ENCODE peak calls at places on chromosomes 16 and 17, in four cellular contexts. One of them, this sample, is unnamed.

GRCh38 chr16:35201151-35201550 is 1741.7 kb downstream of the TP53TG3F start:
- DNase-seq in lower lobe of right lung: no peak
- DNase-seq in cardiac fibroblast: no peak
- DNase-seq in CD8-positive, alpha-beta T cell: no peak
- DNase-seq in this sample: no peak

GRCh38 chr16:23432176-23433128 is 20.5 kb downstream of the COG7 start:
- DNase-seq in lower lobe of right lung: no peak
- DNase-seq in CD8-positive, alpha-beta T cell: no peak
- DNase-seq in cardiac fibroblast: no peak
- DNase-seq in this sample: peak; percentile 30

GRCh38 chr16:85103096-85104079 is 8.9 kb downstream of the CIBAR2 start:
- DNase-seq in CD8-positive, alpha-beta T cell: no peak
- DNase-seq in lower lobe of right lung: no peak
- DNase-seq in cardiac fibroblast: no peak
- DNase-seq in this sample: no peak

GRCh38 chr16:85627835-85628556 is 14.9 kb downstream of the GSE1 start:
- DNase-seq in cardiac fibroblast: no peak
- DNase-seq in lower lobe of right lung: no peak
- DNase-seq in CD8-positive, alpha-beta T cell: no peak
- DNase-seq in this sample: no peak

GRCh38 chr17:57249520-57249919 is 6.8 kb upstream of the MSI2 start:
- DNase-seq in cardiac fibroblast: no peak
- DNase-seq in CD8-positive, alpha-beta T cell: no peak
- DNase-seq in lower lobe of right lung: no peak
- DNase-seq in this sample: no peak

GRCh38 chr16:67514382-67514828 is 14.2 kb upstream of the RIPOR1 start:
- DNase-seq in CD8-positive, alpha-beta T cell: peak; percentile 83
- DNase-seq in cardiac fibroblast: peak; percentile 93
- DNase-seq in lower lobe of right lung: peak; percentile 88
- DNase-seq in this sample: peak; percentile 89

GRCh38 chr17:58330544-58330996 is 2.0 kb upstream of the TSPOAP1 start:
- DNase-seq in CD8-positive, alpha-beta T cell: no peak
- DNase-seq in lower lobe of right lung: no peak
- DNase-seq in cardiac fibroblast: no peak
- DNase-seq in this sample: no peak

GRCh38 chr16:87393680-87394055 is 1.5 kb downstream of the MAP1LC3B start:
- DNase-seq in lower lobe of right lung: no peak
- DNase-seq in CD8-positive, alpha-beta T cell: no peak
- DNase-seq in cardiac fibroblast: no peak
- DNase-seq in this sample: no peak

GRCh38 chr16:48383877-48384304 is 1.3 kb downstream of the SIAH1 start:
- DNase-seq in cardiac fibroblast: no peak
- DNase-seq in CD8-positive, alpha-beta T cell: no peak
- DNase-seq in lower lobe of right lung: no peak
- DNase-seq in this sample: peak; percentile 36

GRCh38 chr17:50532452-50533024 is at the start of gene EPN3:
- DNase-seq in lower lobe of right lung: peak; percentile 75
- DNase-seq in cardiac fibroblast: no peak
- DNase-seq in CD8-positive, alpha-beta T cell: no peak
- DNase-seq in this sample: peak; percentile 86

GRCh38 chr16:4373909-4374742 is 2.5 kb downstream of the VASN start:
- DNase-seq in CD8-positive, alpha-beta T cell: no peak
- DNase-seq in lower lobe of right lung: peak; percentile 79
- DNase-seq in cardiac fibroblast: peak; percentile 92
- DNase-seq in this sample: peak; percentile 76

GRCh38 chr17:58822148-58823050 is 66.7 kb downstream of the PPM1E start:
- DNase-seq in cardiac fibroblast: peak; percentile 13
- DNase-seq in lower lobe of right lung: no peak
- DNase-seq in CD8-positive, alpha-beta T cell: no peak
- DNase-seq in this sample: peak; percentile 68

GRCh38 chr16:4689091-4689671 is 4.2 kb upstream of the NUDT16L1 start:
- DNase-seq in cardiac fibroblast: no peak
- DNase-seq in lower lobe of right lung: no peak
- DNase-seq in CD8-positive, alpha-beta T cell: no peak
- DNase-seq in this sample: no peak

GRCh38 chr17:7367083-7367482 is 12.1 kb downstream of the TMEM95 start:
- DNase-seq in CD8-positive, alpha-beta T cell: no peak
- DNase-seq in lower lobe of right lung: no peak
- DNase-seq in cardiac fibroblast: no peak
- DNase-seq in this sample: no peak

GRCh38 chr16:53968454-53968853 is 264.5 kb downstream of the FTO start:
- DNase-seq in CD8-positive, alpha-beta T cell: no peak
- DNase-seq in lower lobe of right lung: no peak
- DNase-seq in cardiac fibroblast: peak; percentile 20
- DNase-seq in this sample: peak; percentile 58

GRCh38 chr16:2428051-2428786 is 1.0 kb upstream of the CCNF start:
- DNase-seq in CD8-positive, alpha-beta T cell: no peak
- DNase-seq in cardiac fibroblast: peak; percentile 31
- DNase-seq in lower lobe of right lung: no peak
- DNase-seq in this sample: peak; percentile 38

DNA sequence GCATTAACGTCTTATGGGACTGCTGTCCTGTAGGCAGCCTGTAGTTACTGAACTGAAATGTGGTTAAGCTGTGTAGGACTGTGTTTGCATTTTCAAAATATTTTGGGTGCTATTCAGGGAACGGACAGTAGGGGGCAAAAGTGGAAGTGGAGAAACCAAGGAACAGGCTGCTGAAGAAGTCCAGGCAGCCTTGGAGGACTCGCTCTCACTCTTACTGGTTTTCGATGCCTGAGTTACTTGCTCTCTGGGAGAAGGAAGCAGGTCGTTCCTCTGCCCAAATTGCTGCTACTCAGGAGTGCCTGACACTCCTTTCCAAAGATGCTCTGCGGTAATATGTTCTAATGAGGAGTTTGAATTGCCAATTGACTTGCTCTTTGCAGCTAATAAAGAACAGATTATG is 64.5 kb upstream of the RBFOX1 start:
- DNase-seq in cardiac fibroblast: peak; percentile 27
- DNase-seq in lower lobe of right lung: no peak
- DNase-seq in CD8-positive, alpha-beta T cell: no peak
- DNase-seq in this sample: peak; percentile 1
- TF ChIP-seq CTCF in cardiac fibroblast: peak; percentile 56
- TF ChIP-seq CTCF in lower lobe of right lung: peak; percentile 57
- TF ChIP-seq CTCF in CD8-positive, alpha-beta T cell: peak; percentile 18
- TF ChIP-seq CTCF in this sample: peak; percentile 10

DNA sequence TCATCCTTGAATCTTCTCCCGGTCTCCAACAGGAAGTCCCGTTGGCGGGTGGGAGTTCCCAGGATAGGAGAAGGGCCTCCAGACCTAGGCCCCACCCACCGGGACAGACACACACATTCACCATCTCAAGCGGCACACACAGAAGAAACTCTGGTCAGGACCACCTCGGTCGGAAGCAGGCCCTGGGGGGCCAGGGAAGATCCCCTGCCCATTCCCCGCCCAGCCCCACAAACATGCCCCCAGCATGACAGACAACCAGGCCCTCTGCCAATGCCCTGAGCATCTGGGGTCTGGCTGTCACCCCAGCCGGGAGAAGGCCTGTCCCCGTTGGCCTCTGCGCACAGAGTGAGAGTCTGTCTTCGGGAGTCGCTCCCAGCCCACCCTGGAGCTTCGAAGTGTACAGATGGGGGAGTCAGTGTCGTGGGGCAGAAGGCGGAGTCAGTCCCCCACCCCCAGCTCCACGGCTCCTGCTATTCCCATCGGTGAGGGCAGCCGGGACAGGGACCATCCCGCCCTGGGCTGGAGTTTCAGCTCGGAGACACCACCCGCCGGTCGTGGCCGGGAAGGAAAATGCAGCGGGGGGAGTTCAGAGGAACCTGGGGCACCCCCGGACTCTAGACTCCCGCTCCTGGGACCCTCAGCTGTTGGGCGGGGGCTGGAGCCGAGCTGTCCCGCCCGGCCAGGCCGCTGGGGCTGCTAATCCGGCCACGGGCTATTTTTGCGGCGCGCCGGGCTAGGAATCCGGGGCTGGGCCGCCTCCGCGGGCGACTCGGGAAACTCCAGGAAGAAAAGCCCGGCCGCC is 690 bp downstream of the RHBDF1 start:
- DNase-seq in lower lobe of right lung: peak; percentile 77
- DNase-seq in cardiac fibroblast: peak; percentile 69
- DNase-seq in CD8-positive, alpha-beta T cell: no peak
- DNase-seq in this sample: peak; percentile 95
- H3K4me3 ChIP-seq in lower lobe of right lung: peak overlapping the region; percentile 67
- H3K4me3 ChIP-seq in cardiac fibroblast: peak overlapping the region; percentile 70
- H3K4me3 ChIP-seq in CD8-positive, alpha-beta T cell: no peak overlapping the region
- H3K4me3 ChIP-seq in this sample: peak overlapping the region; percentile 81

GRCh38 chr17:28357061-28357900 is at the start of gene POLDIP2:
- DNase-seq in cardiac fibroblast: peak; percentile 95
- DNase-seq in CD8-positive, alpha-beta T cell: peak; percentile 96
- DNase-seq in lower lobe of right lung: peak; percentile 95
- DNase-seq in this sample: peak; percentile 97
- TF ChIP-seq CTCF in cardiac fibroblast: no peak
- TF ChIP-seq CTCF in CD8-positive, alpha-beta T cell: no peak
- TF ChIP-seq CTCF in lower lobe of right lung: no peak
- TF ChIP-seq CTCF in this sample: no peak

GRCh38 chr16:14364386-14365199 is 265.5 kb downstream of the PARN start:
- DNase-seq in lower lobe of right lung: peak; percentile 57
- DNase-seq in cardiac fibroblast: peak; percentile 49
- DNase-seq in CD8-positive, alpha-beta T cell: no peak
- DNase-seq in this sample: peak; percentile 91
- H3K4me3 ChIP-seq in lower lobe of right lung: peak overlapping the region; percentile 28
- H3K4me3 ChIP-seq in cardiac fibroblast: no peak overlapping the region
- H3K4me3 ChIP-seq in CD8-positive, alpha-beta T cell: no peak overlapping the region
- H3K4me3 ChIP-seq in this sample: no peak overlapping the region

GRCh38 chr17:75260679-75261335 is 599 bp downstream of the GGA3 start:
- DNase-seq in CD8-positive, alpha-beta T cell: no peak
- DNase-seq in cardiac fibroblast: peak; percentile 48
- DNase-seq in lower lobe of right lung: no peak
- DNase-seq in this sample: peak; percentile 35
- TF ChIP-seq CTCF in CD8-positive, alpha-beta T cell: no peak
- TF ChIP-seq CTCF in cardiac fibroblast: no peak
- TF ChIP-seq CTCF in lower lobe of right lung: no peak
- TF ChIP-seq CTCF in this sample: no peak

GRCh38 chr17:79796570-79797491 is at the start of gene CBX8:
- DNase-seq in lower lobe of right lung: peak; percentile 100
- DNase-seq in CD8-positive, alpha-beta T cell: peak; percentile 99
- DNase-seq in cardiac fibroblast: peak; percentile 99
- DNase-seq in this sample: peak; percentile 100
- H3K4me3 ChIP-seq in lower lobe of right lung: peak within 1 kb of the TSS; percentile 70
- H3K4me3 ChIP-seq in CD8-positive, alpha-beta T cell: peak within 1 kb of the TSS; percentile 51
- H3K4me3 ChIP-seq in cardiac fibroblast: peak within 1 kb of the TSS; percentile 77
- H3K4me3 ChIP-seq in this sample: peak within 1 kb of the TSS; percentile 76

DNA sequence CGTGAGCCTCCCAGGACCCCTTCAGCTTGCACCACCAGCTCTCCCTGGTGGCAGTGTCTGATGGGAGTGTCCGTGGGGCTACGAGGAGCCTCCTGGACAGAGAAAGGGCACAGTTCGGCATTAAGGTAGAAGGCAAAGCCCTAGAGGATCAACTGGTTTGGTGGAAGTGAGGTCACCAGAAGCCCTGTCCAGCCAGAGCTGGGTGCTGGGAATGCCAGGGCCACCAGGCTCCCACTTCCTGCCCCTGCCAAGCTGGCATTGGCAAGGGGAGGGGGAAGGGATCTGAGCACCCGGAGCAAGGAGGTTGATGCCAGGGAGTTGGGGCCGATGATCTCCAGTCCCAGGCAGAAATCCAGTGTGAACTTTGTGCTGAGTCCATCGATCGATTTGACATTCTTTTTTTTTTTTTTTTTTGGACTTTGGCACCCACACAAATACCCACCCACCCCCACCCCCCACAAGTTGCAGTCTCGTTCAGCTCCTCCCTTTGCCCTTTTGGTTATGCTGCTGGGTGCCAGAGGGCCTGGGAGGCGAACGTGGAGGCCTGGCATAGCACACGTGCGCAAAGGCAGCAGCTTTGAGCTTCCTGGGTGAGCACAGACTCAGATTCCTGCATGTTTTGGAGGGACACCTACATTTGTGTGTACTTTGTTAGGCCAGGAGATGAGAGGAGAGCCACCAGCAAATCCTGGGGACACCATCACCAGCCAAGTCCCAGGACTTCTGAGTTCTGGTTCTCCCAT is 2.1 kb downstream of the NHERF1 start:
- DNase-seq in cardiac fibroblast: no peak
- DNase-seq in lower lobe of right lung: no peak
- DNase-seq in CD8-positive, alpha-beta T cell: no peak
- DNase-seq in this sample: no peak
- TF ChIP-seq CTCF in cardiac fibroblast: no peak
- TF ChIP-seq CTCF in lower lobe of right lung: no peak
- TF ChIP-seq CTCF in CD8-positive, alpha-beta T cell: no peak
- TF ChIP-seq CTCF in this sample: no peak

DNA sequence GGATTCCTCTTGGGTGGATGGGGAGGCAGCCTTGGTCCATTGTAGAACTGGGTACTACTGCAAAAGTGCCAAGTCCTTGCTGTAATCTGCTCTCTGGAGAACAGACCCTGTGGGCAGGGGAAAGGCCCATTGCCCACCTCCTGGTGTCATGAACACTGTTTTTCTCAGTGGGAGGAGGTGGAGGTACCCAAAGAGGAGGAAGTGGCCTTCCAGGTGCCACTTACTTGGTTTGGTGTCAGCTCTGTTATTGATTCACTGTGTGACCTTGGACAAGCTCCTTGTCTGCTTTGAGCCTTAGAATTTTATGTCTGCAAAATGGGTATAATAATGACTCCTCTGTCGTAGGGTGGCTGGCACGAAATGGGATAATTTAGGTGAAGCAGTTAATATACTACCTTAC is 55.8 kb downstream of the PLCG2 start:
- DNase-seq in CD8-positive, alpha-beta T cell: no peak
- DNase-seq in cardiac fibroblast: no peak
- DNase-seq in lower lobe of right lung: no peak
- DNase-seq in this sample: no peak
- H3K4me3 ChIP-seq in CD8-positive, alpha-beta T cell: no peak overlapping the region
- H3K4me3 ChIP-seq in cardiac fibroblast: no peak overlapping the region
- H3K4me3 ChIP-seq in lower lobe of right lung: no peak overlapping the region
- H3K4me3 ChIP-seq in this sample: no peak overlapping the region